ENCODE peak calls at places on chromosomes 11 and 22, in six cellular contexts. Z, E, A, C, B and R are unnamed samples.
A peak's percentile ranks its signal among the peaks of the same experiment; 100 is the strongest.

GRCh38 chr11:89498845-89499448 is 7.8 kb upstream of the NOX4 start:
- DNase-seq in E (no peak), C (no peak), B (peak; percentile 51), Z (no peak), A (no peak), R (peak; percentile 36)

GRCh38 chr11:59283825-59284772 is 71.4 kb upstream of the MPEG1 start:
- DNase-seq in A (peak; percentile 11), B (peak; percentile 75), Z (peak; percentile 34), C (no peak), E (peak; percentile 3), R (peak; percentile 57)

GRCh38 chr11:96337541-96338530 is 5.2 kb downstream of the MAML2 start:
- DNase-seq in C (no peak), Z (no peak), B (no peak), E (no peak), A (peak; percentile 42), R (peak; percentile 56)

GRCh38 chr11:10893713-10894112 is 35.9 kb upstream of the ZBED5 start:
- DNase-seq in Z (no peak), B (no peak), A (no peak), E (no peak), C (no peak), R (no peak)

GRCh38 chr11:47269002-47269828 is 718 bp upstream of the MADD start:
- DNase-seq in E (peak; percentile 86), C (peak; percentile 85), B (peak; percentile 95), Z (peak; percentile 92), A (peak; percentile 83), R (peak; percentile 92)

GRCh38 chr11:58671946-58672345 is 49.5 kb downstream of the CNTF start:
- DNase-seq in B (no peak), E (no peak), C (no peak), Z (no peak), A (no peak), R (no peak)

GRCh38 chr22:32354360-32355351 is 3.0 kb upstream of the RFPL3 start:
- DNase-seq in E (peak; percentile 22), Z (no peak), B (peak; percentile 53), C (no peak), A (no peak), R (no peak)

GRCh38 chr11:30583505-30584280 is 2.5 kb downstream of the MPPED2 start:
- DNase-seq in Z (no peak), A (no peak), B (peak; percentile 62), C (peak; percentile 44), E (no peak), R (peak; percentile 38)

GRCh38 chr11:76768091-76769047 is 14.8 kb upstream of the TSKU start:
- DNase-seq in Z (peak; percentile 74), C (no peak), A (no peak), E (no peak), B (no peak), R (peak; percentile 65)

GRCh38 chr11:5384335-5384734 is 723 bp downstream of the OR51M1 start:
- DNase-seq in C (no peak), B (peak; percentile 16), E (no peak), A (no peak), Z (no peak), R (no peak)

GRCh38 chr22:43237280-43237679 is 50.3 kb upstream of the TTLL12 start:
- DNase-seq in Z (no peak), E (no peak), A (no peak), B (no peak), C (no peak), R (no peak)

GRCh38 chr11:10735532-10736465 is 15.2 kb upstream of the CTR9 start:
- DNase-seq in E (peak; percentile 92), C (peak; percentile 92), Z (peak; percentile 91), A (peak; percentile 85), B (peak; percentile 97), R (peak; percentile 96)

GRCh38 chr11:73761403-73761945 is 600 bp upstream of the RAB6A start:
- DNase-seq in C (no peak), Z (no peak), B (no peak), E (no peak), A (no peak), R (no peak)

GRCh38 chr22:39135092-39135896 is 17.2 kb downstream of the CBX7 start:
- DNase-seq in C (peak; percentile 32), A (no peak), Z (no peak), B (peak; percentile 91), E (no peak), R (peak; percentile 58)

GRCh38 chr11:44675906-44676305 is 50.9 kb upstream of the TSPAN18 start:
- DNase-seq in C (no peak), A (no peak), B (no peak), Z (no peak), E (no peak), R (no peak)

GRCh38 chr22:27512283-27512761 is 289.2 kb downstream of the MN1 start:
- DNase-seq in B (no peak), A (no peak), C (no peak), E (peak; percentile 82), Z (no peak), R (no peak)

GRCh38 chr11:87038235-87038960 is 664 bp downstream of the TMEM135 start:
- DNase-seq in Z (peak; percentile 11), A (no peak), B (no peak), E (no peak), C (no peak), R (peak; percentile 45)

GRCh38 chr11:40281055-40281580 is 1178.3 kb downstream of the LRRC4C start:
- DNase-seq in A (no peak), C (no peak), Z (no peak), B (peak; percentile 12), E (no peak), R (peak; percentile 13)

GRCh38 chr11:32527776-32528175 is 55.9 kb upstream of the EIF3M start:
- DNase-seq in E (no peak), A (no peak), C (peak; percentile 36), Z (no peak), B (no peak), R (no peak)

GRCh38 chr11:104073950-104074349 is 37.5 kb downstream of the DDI1 start:
- DNase-seq in B (peak; percentile 23), A (no peak), C (peak; percentile 34), E (no peak), Z (no peak), R (peak; percentile 87)

GRCh38 chr11:107859459-107860239 is 1.1 kb upstream of the SLC35F2 start:
- DNase-seq in B (peak; percentile 53), A (peak; percentile 28), Z (peak; percentile 73), E (no peak), C (peak; percentile 39), R (peak; percentile 73)

GRCh38 chr11:44530413-44531115 is 34.9 kb upstream of the CD82 start:
- DNase-seq in C (no peak), A (no peak), E (no peak), B (no peak), Z (no peak), R (no peak)

GRCh38 chr11:80955588-80955987 is 1514.8 kb upstream of the TENM4 start:
- DNase-seq in E (no peak), B (no peak), C (no peak), A (no peak), Z (no peak), R (peak; percentile 57)

GRCh38 chr22:21690401-21690801 is 24.6 kb downstream of the PPIL2 start:
- DNase-seq in C (no peak), E (no peak), B (no peak), A (no peak), Z (no peak), R (no peak)

GRCh38 chr11:47499614-47500013 is 50.7 kb upstream of the RAPSN start:
- DNase-seq in Z (no peak), B (no peak), C (no peak), E (no peak), A (no peak), R (no peak)

GRCh38 chr11:113176561-113176960 is 137.8 kb upstream of the TTC12 start:
- DNase-seq in C (no peak), E (peak; percentile 56), B (no peak), A (no peak), Z (no peak), R (no peak)

GRCh38 chr11:45052361-45052760 is 94.1 kb upstream of the PRDM11 start:
- DNase-seq in B (no peak), A (no peak), C (no peak), E (no peak), Z (no peak), R (no peak)

GRCh38 chr22:29973269-29973668 is 90.3 kb downstream of the MTMR3 start:
- DNase-seq in Z (no peak), B (no peak), E (no peak), C (no peak), A (no peak), R (no peak)

GRCh38 chr11:85809191-85809590 is 1.8 kb downstream of the SYTL2 start:
- DNase-seq in C (no peak), Z (no peak), A (no peak), B (no peak), E (no peak), R (peak; percentile 64)

GRCh38 chr11:32448232-32448631 is 12.9 kb upstream of the WT1 start:
- DNase-seq in E (peak; percentile 6), A (no peak), C (no peak), B (peak; percentile 79), Z (no peak), R (peak; percentile 54)

GRCh38 chr11:77779935-77780334 is 40.6 kb downstream of the RSF1 start:
- DNase-seq in Z (no peak), A (no peak), B (peak; percentile 75), C (no peak), E (peak; percentile 15), R (no peak)

GRCh38 chr11:65148657-65149056 is 14.3 kb upstream of the SYVN1 start:
- DNase-seq in A (no peak), B (no peak), C (no peak), E (no peak), Z (no peak), R (no peak)

GRCh38 chr11:130644187-130644586 is 195.7 kb downstream of the ADAMTS15 start:
- DNase-seq in E (no peak), Z (no peak), C (no peak), B (peak; percentile 72), A (no peak), R (no peak)

GRCh38 chr11:37171451-37171850 is 573.4 kb upstream of the RAG2 start:
- DNase-seq in A (no peak), E (no peak), Z (no peak), B (no peak), C (no peak), R (no peak)

GRCh38 chr11:125141686-125142535 is 22.6 kb upstream of the PKNOX2 start:
- DNase-seq in C (peak; percentile 63), E (no peak), A (peak; percentile 27), B (peak; percentile 94), Z (peak; percentile 27), R (peak; percentile 68)

GRCh38 chr11:93662177-93662575 is 694 bp downstream of the CEP295 start:
- DNase-seq in E (no peak), A (no peak), C (no peak), Z (no peak), B (peak; percentile 7), R (peak; percentile 8)

GRCh38 chr22:44363980-44364749 is 51.4 kb upstream of the SHISAL1 start:
- DNase-seq in Z (no peak), E (no peak), A (no peak), C (no peak), B (no peak), R (no peak)

GRCh38 chr11:47215366-47215925 is 672 bp downstream of the DDB2 start:
- DNase-seq in Z (peak; percentile 59), A (no peak), C (no peak), B (no peak), E (no peak), R (no peak)